ENCODE peak calls at places on chromosome 20, in six cellular contexts. T is right atrium auricular region, M is esophagus squamous epithelium, W is PC-3, U is BJ, L is left lung. J is an unnamed sample.

GRCh38 chr20:37357481-37358365 is 11.8 kb downstream of the SRC start:
- DNase-seq in T (no peak), M (no peak), W (no peak), U (no peak), L (no peak), J (no peak)

GRCh38 chr20:38418509-38419204 is 16.5 kb downstream of the SNHG17 start:
- DNase-seq in T (no peak), M (no peak), W (no peak), U (no peak), L (no peak), J (no peak)

GRCh38 chr20:62943396-62943795 is 5.4 kb downstream of the GID8 start:
- DNase-seq in T (no peak), M (no peak), W (no peak), U (no peak), L (peak; percentile 19), J (no peak)

GRCh38 chr20:62066983-62067433 is 1.3 kb upstream of the TAF4 start:
- DNase-seq in T (peak; percentile 63), M (no peak), W (no peak), U (no peak), L (no peak), J (no peak)

GRCh38 chr20:12670292-12670691 is 338.5 kb upstream of the SPTLC3 start:
- DNase-seq in T (no peak), M (no peak), W (no peak), U (no peak), L (no peak), J (no peak)

GRCh38 chr20:63850689-63851547 is 10.4 kb upstream of the ABHD16B start:
- DNase-seq in T (no peak), M (no peak), W (no peak), U (no peak), L (no peak), J (no peak)

GRCh38 chr20:64240243-64241015 is 15.1 kb upstream of the PCMTD2 start:
- DNase-seq in T (no peak), M (no peak), W (no peak), U (no peak), L (no peak), J (no peak)

GRCh38 chr20:38610521-38610920 is 8.9 kb downstream of the ARHGAP40 start:
- DNase-seq in T (no peak), M (no peak), W (peak; percentile 79), U (no peak), L (no peak), J (no peak)

GRCh38 chr20:44747166-44748004 is 1.7 kb downstream of the KCNK15 start:
- DNase-seq in T (peak; percentile 85), M (no peak), W (peak; percentile 97), U (no peak), L (peak; percentile 72), J (peak; percentile 56)

GRCh38 chr20:58712116-58712822 is 19.7 kb downstream of the NPEPL1 start:
- DNase-seq in T (peak; percentile 44), M (no peak), W (no peak), U (no peak), L (peak; percentile 23), J (no peak)

GRCh38 chr20:37457928-37458327 is 63.1 kb upstream of the NNAT start:
- DNase-seq in T (no peak), M (no peak), W (no peak), U (no peak), L (no peak), J (no peak)

GRCh38 chr20:40046703-40047102 is 642.3 kb downstream of the MAFB start:
- DNase-seq in T (no peak), M (no peak), W (no peak), U (no peak), L (no peak), J (no peak)

DNA sequence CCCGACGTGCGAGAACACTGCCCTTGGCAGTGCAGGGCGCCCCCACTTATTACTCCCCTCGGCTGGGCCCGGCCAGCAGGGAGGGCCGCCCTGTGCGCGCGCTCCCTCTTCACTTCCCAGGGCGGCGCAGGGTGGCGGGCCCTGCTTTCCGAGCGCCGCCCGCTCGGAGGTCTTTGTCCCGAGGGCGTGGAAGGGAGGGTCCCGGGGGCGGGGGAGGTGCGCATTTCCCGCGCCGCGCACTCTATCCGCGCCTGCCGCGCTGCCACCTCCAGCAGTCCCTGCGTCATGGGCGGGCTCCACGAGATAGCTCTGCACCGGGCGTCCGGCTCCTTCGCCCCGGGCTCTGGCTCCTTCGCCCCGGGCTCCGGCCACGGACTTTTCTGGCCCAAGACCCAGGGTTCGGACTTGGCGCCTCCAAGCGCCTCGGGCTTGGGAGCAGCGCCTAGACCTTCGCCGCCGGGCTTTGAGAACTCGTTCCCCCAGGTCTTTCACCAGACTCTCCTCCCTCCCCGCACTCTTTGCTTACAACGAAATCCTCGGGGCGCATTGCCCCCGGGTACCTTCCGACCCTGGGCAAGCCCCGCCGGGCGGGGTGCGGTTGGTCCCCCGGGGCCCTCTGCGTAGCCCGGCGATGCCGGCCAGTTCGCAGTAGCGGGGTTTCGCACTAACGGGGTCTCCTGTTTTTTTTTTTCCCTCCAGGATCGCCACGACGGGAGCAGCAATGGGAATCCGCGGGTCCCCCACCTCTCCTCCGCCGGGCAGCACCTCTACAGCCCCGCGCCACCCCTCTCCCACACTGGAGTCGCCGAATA is 1.6 kb downstream of the TFAP2C start:
- DNase-seq in T (no peak), M (no peak), W (peak; percentile 78), U (no peak), L (no peak), J (no peak)
- H3K4me3 ChIP-seq in T (no peak overlapping the region), M (peak overlapping the region; percentile 85), W (peak overlapping the region; percentile 84), U (peak overlapping the region; percentile 63), L (peak overlapping the region; percentile 35), J (no peak overlapping the region)

DNA sequence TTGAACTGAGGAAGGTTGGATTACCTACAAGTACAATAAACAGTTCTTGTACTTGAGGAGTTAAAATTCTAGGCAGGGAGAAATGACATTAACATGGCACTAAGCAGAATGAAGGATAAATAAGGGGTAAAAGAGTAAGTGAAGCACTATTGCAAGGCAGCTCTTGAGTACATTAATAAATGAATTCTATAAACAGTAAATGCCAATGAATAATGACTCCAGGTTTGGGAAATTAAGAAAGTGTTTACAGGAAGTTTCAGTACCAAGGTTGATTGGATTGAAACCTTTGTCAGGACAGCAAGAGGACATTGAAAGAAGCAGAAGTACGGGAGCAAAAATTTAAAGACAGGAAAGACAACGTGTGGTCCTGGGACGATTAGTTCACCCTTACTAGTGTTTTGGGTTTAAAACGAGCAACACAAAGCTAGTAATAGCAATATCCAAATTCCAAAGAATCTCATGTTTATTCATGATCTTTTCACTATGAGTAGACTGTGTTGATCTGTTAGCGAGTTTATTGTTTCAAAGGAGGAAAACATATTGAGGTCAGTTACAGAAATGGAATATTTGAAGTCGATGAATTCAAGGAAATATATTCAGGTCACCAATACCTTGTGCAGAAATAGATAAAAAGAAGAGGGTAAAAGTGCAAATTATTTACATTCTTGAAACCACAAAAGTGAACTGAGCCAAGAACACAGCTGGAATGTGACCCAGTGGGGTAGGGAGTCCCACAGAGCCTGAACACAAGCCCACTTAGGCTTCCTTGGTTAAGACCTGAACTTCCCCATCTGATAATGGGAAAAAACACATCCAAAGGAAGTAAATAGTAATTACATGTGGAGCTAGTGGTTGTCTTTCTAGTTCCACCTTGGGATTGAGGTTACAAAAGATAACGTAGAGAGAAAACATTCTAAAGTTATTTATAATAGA is 80.8 kb downstream of the MKKS start:
- DNase-seq in T (no peak), M (no peak), W (no peak), U (no peak), L (no peak), J (no peak)
- H3K4me3 ChIP-seq in T (no peak overlapping the region), M (no peak overlapping the region), W (no peak overlapping the region), U (no peak overlapping the region), L (no peak overlapping the region), J (no peak overlapping the region)

DNA sequence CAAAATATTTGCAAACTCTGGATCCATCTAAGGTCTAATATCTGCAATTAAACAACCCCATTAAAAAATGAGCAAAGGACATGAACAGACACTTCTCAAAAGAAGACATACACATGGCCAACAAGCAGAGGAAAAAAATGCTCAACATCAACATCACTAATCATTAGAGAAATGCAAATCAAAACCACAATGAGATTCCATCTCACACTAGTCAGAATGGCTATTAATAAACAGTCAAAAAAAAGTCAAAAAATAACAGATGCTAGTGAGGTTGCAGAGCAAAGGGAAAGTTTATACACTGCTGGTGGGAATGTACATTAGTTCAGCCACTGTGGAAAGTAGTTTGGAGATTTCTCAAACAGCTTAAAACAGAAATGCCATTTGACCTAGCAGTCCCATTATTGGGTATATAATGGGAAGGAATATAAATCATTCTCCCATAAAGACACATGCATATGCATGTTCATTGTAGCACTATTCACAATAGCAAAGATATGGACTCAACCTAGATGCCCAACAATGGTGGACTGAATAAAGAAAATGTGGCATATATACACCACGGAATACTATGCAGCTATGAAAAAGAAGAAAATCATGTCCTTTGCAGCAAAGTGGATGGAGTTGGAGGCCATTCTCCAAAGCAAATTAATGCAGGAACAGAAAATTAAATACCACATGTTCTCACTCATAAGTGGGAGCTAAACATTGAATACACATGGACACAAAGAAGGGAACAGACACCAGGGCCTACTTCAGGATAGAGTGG is 9.1 kb downstream of the ZNFX1 start:
- DNase-seq in T (no peak), M (no peak), W (no peak), U (peak; percentile 37), L (no peak), J (no peak)
- H3K4me3 ChIP-seq in T (no peak overlapping the region), M (no peak overlapping the region), W (peak overlapping the region; percentile 29), U (no peak overlapping the region), L (peak overlapping the region; percentile 12), J (no peak overlapping the region)

GRCh38 chr20:4815618-4816017 is 93.9 kb downstream of the PRND start:
- DNase-seq in T (no peak), M (no peak), W (no peak), U (no peak), L (no peak), J (no peak)
- H3K4me3 ChIP-seq in T (no peak overlapping the region), M (no peak overlapping the region), W (no peak overlapping the region), U (no peak overlapping the region), L (peak overlapping the region; percentile 32), J (no peak overlapping the region)

DNA sequence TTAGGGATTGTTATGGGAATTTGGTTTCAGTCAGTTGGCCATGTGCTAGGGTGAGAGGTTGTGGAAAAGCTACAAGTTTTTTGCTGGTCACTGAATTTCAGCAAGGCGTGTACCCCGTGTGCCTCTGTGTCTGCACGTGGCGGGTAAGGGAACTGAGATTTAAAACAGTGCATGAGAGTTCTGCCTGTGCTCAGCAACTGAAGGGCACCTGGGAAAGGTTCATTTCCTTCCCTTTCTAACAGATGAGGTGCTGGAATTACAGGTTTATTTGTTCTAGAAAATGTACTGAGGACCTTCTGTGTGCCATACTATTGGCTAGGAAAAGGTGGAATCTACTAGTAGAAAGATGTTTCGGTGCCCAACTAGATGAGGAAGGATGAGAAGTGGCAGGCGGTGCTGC is 84.5 kb downstream of the ASXL1 start:
- DNase-seq in T (no peak), M (no peak), W (no peak), U (no peak), L (no peak), J (no peak)
- H3K4me3 ChIP-seq in T (no peak overlapping the region), M (no peak overlapping the region), W (no peak overlapping the region), U (no peak overlapping the region), L (no peak overlapping the region), J (no peak overlapping the region)

DNA sequence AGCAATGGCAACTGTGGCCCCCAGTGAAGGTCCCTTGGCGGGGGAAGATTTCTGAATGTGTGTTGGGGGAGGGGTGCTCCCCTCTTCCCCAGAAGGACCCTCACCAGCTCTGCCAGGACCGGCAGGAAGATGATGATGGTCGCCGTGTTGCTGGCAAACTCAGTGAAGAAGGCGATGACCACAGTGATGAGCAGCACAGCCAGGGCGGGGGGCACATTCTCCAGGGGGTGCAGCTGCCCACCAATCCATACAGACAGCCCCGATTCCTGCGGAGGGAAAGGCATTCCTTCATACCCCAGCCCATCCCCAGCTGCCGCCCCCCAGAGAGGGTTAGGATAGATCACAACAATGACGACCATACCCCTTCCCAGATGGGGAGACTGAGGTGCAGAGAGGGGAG is 15.7 kb upstream of the OCSTAMP start:
- DNase-seq in T (no peak), M (no peak), W (no peak), U (no peak), L (no peak), J (no peak)
- H3K4me3 ChIP-seq in T (no peak overlapping the region), M (no peak overlapping the region), W (no peak overlapping the region), U (no peak overlapping the region), L (no peak overlapping the region), J (no peak overlapping the region)